ENCODE peak calls at places on chromosomes 12 and 14, in four cellular contexts. U, B, W and C are unnamed samples.

GRCh38 chr12:68773582-68773981 is 27.6 kb downstream of the SLC35E3 start:
- DNase-seq in U (no peak), B (no peak), W (no peak), C (no peak)

GRCh38 chr12:9701380-9702154 is 31.3 kb downstream of the CLECL1 start:
- DNase-seq in U (no peak), B (no peak), W (no peak), C (no peak)

GRCh38 chr14:93893550-93894329 is 33.4 kb upstream of the FAM181A start:
- DNase-seq in U (no peak), B (no peak), W (no peak), C (no peak)

GRCh38 chr12:126384029-126384564 is 1318.9 kb downstream of the AACS start:
- DNase-seq in U (no peak), B (no peak), W (no peak), C (no peak)

GRCh38 chr14:29584992-29585391 is 342.7 kb downstream of the PRKD1 start:
- DNase-seq in U (peak; percentile 67), B (peak; percentile 77), W (no peak), C (no peak)

GRCh38 chr12:100826323-100826722 is 31.7 kb downstream of the ANO4 start:
- DNase-seq in U (no peak), B (no peak), W (no peak), C (no peak)

GRCh38 chr12:102675672-102676071 is 195.3 kb upstream of the IGF1 start:
- DNase-seq in U (no peak), B (no peak), W (no peak), C (no peak)

GRCh38 chr12:105773501-105773900 is 365.3 kb downstream of the NUAK1 start:
- DNase-seq in U (no peak), B (no peak), W (no peak), C (no peak)

GRCh38 chr12:65561798-65562382 is 262.4 kb upstream of the HMGA2 start:
- DNase-seq in U (no peak), B (no peak), W (no peak), C (no peak)

GRCh38 chr14:94679106-94679819 is 67.1 kb downstream of the SERPINA3 start:
- DNase-seq in U (no peak), B (peak; percentile 27), W (no peak), C (no peak)

GRCh38 chr12:64744422-64745258 is 14.6 kb downstream of the GNS start:
- DNase-seq in U (no peak), B (no peak), W (no peak), C (no peak)

GRCh38 chr12:67813509-67813908 is 165.0 kb downstream of the DYRK2 start:
- DNase-seq in U (peak; percentile 16), B (no peak), W (no peak), C (no peak)

GRCh38 chr14:93715279-93715927 is 72.9 kb downstream of the PRIMA1 start:
- DNase-seq in U (no peak), B (peak; percentile 61), W (peak; percentile 7), C (no peak)

GRCh38 chr12:68798880-68799229 is 9.1 kb upstream of the MDM2 start:
- DNase-seq in U (no peak), B (no peak), W (no peak), C (no peak)

GRCh38 chr12:70744133-70744532 is 106.9 kb upstream of the PTPRB start:
- DNase-seq in U (no peak), B (no peak), W (no peak), C (no peak)

GRCh38 chr12:25771062-25771461 is 187.4 kb upstream of the RASSF8 start:
- DNase-seq in U (peak; percentile 23), B (no peak), W (no peak), C (no peak)

GRCh38 chr14:38197001-38197760 is 10.5 kb upstream of the SSTR1 start:
- DNase-seq in U (peak; percentile 14), B (no peak), W (no peak), C (no peak)

GRCh38 chr14:73637830-73638229 is 7.0 kb upstream of the DNAL1 start:
- DNase-seq in U (no peak), B (no peak), W (no peak), C (no peak)

GRCh38 chr14:105069887-105070759 is 4.9 kb upstream of the GPR132 start:
- DNase-seq in U (no peak), B (peak; percentile 74), W (no peak), C (no peak)

GRCh38 chr14:73764881-73765280 is 50.7 kb upstream of the PNMA1 start:
- DNase-seq in U (no peak), B (peak; percentile 86), W (no peak), C (no peak)

GRCh38 chr12:77594386-77594785 is 236.3 kb upstream of the NAV3 start:
- DNase-seq in U (no peak), B (no peak), W (no peak), C (no peak)

GRCh38 chr14:76812093-76812421 is 625 bp downstream of the ANGEL1 start:
- DNase-seq in U (no peak), B (no peak), W (no peak), C (peak; percentile 2)

GRCh38 chr14:49915085-49915484 is 22.2 kb downstream of the ARF6 start:
- DNase-seq in U (no peak), B (no peak), W (no peak), C (no peak)

GRCh38 chr14:90060312-90060964 is 1.4 kb upstream of the KCNK13 start:
- DNase-seq in U (no peak), B (no peak), W (no peak), C (no peak)

GRCh38 chr12:120650249-120650690 is 9.8 kb downstream of the CABP1 start:
- DNase-seq in U (no peak), B (no peak), W (no peak), C (no peak)

GRCh38 chr14:65222434-65222833 is 120.1 kb upstream of the MAX start:
- DNase-seq in U (no peak), B (no peak), W (peak; percentile 54), C (peak; percentile 38)